ENCODE peak calls at places on chromosomes 3 and 15, in seven cellular contexts. K is CD8-positive, alpha-beta memory T cell; Q is fibroblast of lung; P is mesendoderm; J is colonic mucosa; O is psoas muscle; R is heart right ventricle. X is an unnamed sample.

GRCh38 chr3:142894493-142894892 is 5.6 kb upstream of the PCOLCE2 start:
- DNase-seq in K (no peak), Q (no peak), P (no peak), J (no peak), O (no peak), R (no peak), X (no peak)

GRCh38 chr3:72907131-72907697 is 19.4 kb downstream of the GXYLT2 start:
- DNase-seq in K (no peak), Q (peak; percentile 89), P (no peak), J (no peak), O (no peak), R (no peak), X (peak; percentile 32)

GRCh38 chr3:193545304-193545703 is 9.4 kb downstream of the ATP13A4 start:
- DNase-seq in K (no peak), Q (no peak), P (no peak), J (no peak), O (no peak), R (no peak), X (no peak)

GRCh38 chr3:25938566-25939325 is 148.9 kb downstream of the OXSM start:
- DNase-seq in K (no peak), Q (no peak), P (no peak), J (no peak), O (no peak), R (no peak), X (no peak)

GRCh38 chr3:186002884-186003472 is 65.2 kb upstream of the TRA2B start:
- DNase-seq in K (no peak), Q (peak; percentile 63), P (peak; percentile 64), J (no peak), O (no peak), R (no peak), X (no peak)

GRCh38 chr15:92425578-92426225 is 32.0 kb downstream of the ST8SIA2 start:
- DNase-seq in K (no peak), Q (no peak), P (peak; percentile 56), J (no peak), O (no peak), R (no peak), X (no peak)

GRCh38 chr3:18806633-18807032 is 341.7 kb upstream of the KCNH8 start:
- DNase-seq in K (no peak), Q (no peak), P (no peak), J (no peak), O (no peak), R (no peak), X (no peak)

GRCh38 chr3:196186661-196187573 is 24.3 kb downstream of the ZDHHC19 start:
- DNase-seq in K (no peak), Q (no peak), P (peak; percentile 73), J (no peak), O (no peak), R (no peak), X (no peak)

GRCh38 chr15:60591491-60592385 is 112.8 kb upstream of the ICE2 start:
- DNase-seq in K (no peak), Q (peak; percentile 19), P (peak; percentile 74), J (peak; percentile 36), O (peak; percentile 69), R (peak; percentile 60), X (peak; percentile 63)

GRCh38 chr3:33557829-33558228 is 117.6 kb upstream of the UBP1 start:
- DNase-seq in K (no peak), Q (no peak), P (peak; percentile 18), J (no peak), O (no peak), R (no peak), X (no peak)

GRCh38 chr15:25406846-25407245 is 32.0 kb downstream of the UBE3A start:
- DNase-seq in K (no peak), Q (no peak), P (no peak), J (no peak), O (no peak), R (no peak), X (no peak)

GRCh38 chr15:25397110-25397509 is 41.7 kb downstream of the UBE3A start:
- DNase-seq in K (no peak), Q (no peak), P (no peak), J (no peak), O (no peak), R (no peak), X (no peak)

GRCh38 chr15:25403771-25404170 is 35.1 kb downstream of the UBE3A start:
- DNase-seq in K (no peak), Q (no peak), P (no peak), J (no peak), O (no peak), R (no peak), X (no peak)

GRCh38 chr15:25402342-25402741 is 36.5 kb downstream of the UBE3A start:
- DNase-seq in K (no peak), Q (no peak), P (no peak), J (no peak), O (no peak), R (no peak), X (no peak)

GRCh38 chr15:25401511-25401910 is 37.3 kb downstream of the UBE3A start:
- DNase-seq in K (no peak), Q (no peak), P (no peak), J (no peak), O (no peak), R (no peak), X (no peak)
- H3K27ac ChIP-seq in K (no peak overlapping the region), Q (no peak overlapping the region), P (no peak overlapping the region), J (no peak overlapping the region), O (no peak overlapping the region), R (no peak overlapping the region), X (no peak overlapping the region)

GRCh38 chr3:197539651-197540051 is 16.1 kb downstream of the BDH1 start:
- DNase-seq in K (no peak), Q (no peak), P (no peak), J (peak; percentile 84), O (no peak), R (no peak), X (peak; percentile 63)

GRCh38 chr3:197542741-197543454 is 12.9 kb downstream of the BDH1 start:
- DNase-seq in K (no peak), Q (no peak), P (no peak), J (no peak), O (peak; percentile 51), R (peak; percentile 39), X (no peak)

GRCh38 chr3:197541756-197542539 is 13.8 kb downstream of the BDH1 start:
- DNase-seq in K (no peak), Q (peak; percentile 72), P (peak; percentile 85), J (no peak), O (peak; percentile 60), R (peak; percentile 48), X (peak; percentile 71)

GRCh38 chr3:197545111-197545510 is 10.7 kb downstream of the BDH1 start:
- DNase-seq in K (no peak), Q (no peak), P (no peak), J (no peak), O (no peak), R (no peak), X (no peak)

DNA sequence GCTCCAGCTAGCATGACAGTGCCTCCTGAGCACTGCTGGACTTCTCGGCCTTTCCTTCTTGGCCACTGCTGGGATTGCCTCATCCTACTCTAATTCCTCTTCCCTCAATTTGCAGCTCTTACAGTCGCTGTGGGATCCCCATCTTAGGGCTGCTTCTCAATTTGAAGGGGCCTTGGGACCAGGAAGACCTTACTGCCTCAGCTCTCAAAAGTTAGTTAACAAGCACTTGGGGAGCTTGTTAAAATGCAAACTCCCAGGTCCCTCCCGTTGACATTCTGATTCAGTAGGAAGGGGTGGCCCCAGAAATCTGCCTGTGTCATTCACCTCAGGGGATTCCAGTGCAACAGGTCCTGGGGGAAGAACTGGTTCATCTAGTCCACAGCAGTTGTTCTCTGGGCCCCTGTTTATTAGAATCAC is 14.8 kb downstream of the BDH1 start:
- DNase-seq in K (no peak), Q (no peak), P (peak; percentile 65), J (no peak), O (no peak), R (no peak), X (no peak)
- H3K4me3 ChIP-seq in K (no peak overlapping the region), Q (no peak overlapping the region), P (no peak overlapping the region), J (no peak overlapping the region), O (no peak overlapping the region), R (no peak overlapping the region), X (no peak overlapping the region)

GRCh38 chr15:83694538-83694937 is 40.6 kb downstream of the ADAMTSL3 start:
- DNase-seq in K (no peak), Q (no peak), P (peak; percentile 54), J (no peak), O (no peak), R (no peak), X (no peak)

GRCh38 chr15:83697716-83698115 is 43.8 kb downstream of the ADAMTSL3 start:
- DNase-seq in K (no peak), Q (no peak), P (no peak), J (no peak), O (no peak), R (no peak), X (no peak)

GRCh38 chr15:83694030-83694429 is 40.1 kb downstream of the ADAMTSL3 start:
- DNase-seq in K (no peak), Q (peak; percentile 44), P (peak; percentile 89), J (no peak), O (no peak), R (no peak), X (peak; percentile 20)

GRCh38 chr15:83695246-83695645 is 41.3 kb downstream of the ADAMTSL3 start:
- DNase-seq in K (no peak), Q (no peak), P (peak; percentile 44), J (no peak), O (no peak), R (no peak), X (no peak)

DNA sequence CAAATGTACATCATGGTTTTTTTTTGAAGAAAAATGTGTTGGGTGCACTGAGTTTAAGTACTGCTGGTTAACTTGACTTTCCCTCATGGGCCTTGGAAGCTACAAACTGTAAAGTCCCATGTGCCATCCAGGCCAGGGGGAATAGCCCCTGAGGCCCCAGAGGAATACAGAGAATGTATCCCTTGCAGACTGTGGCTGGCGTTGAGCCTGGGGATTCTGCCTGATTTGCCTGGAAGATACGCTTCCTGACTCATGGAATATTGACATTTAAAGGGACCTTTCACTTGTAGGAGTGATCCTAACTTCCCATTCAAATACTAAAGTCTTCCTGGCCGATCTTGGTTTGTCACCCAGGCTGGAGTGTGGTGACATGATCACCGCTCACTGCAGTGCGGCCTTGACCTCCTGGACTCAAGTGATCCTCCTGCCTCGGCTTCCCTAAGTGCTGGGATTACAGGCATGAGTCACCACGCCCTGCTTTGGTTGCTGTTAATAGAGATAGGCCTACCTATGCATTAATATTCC is 42.0 kb downstream of the ADAMTSL3 start:
- DNase-seq in K (no peak), Q (no peak), P (peak; percentile 30), J (no peak), O (no peak), R (no peak), X (no peak)
- H3K27ac ChIP-seq in K (no peak overlapping the region), Q (no peak overlapping the region), P (no peak overlapping the region), J (no peak overlapping the region), O (no peak overlapping the region), R (peak overlapping the region; percentile 45), X (no peak overlapping the region)

GRCh38 chr15:100919481-100920405 is 586 bp downstream of the LRRK1 start:
- DNase-seq in K (no peak), Q (peak; percentile 15), P (no peak), J (no peak), O (peak; percentile 36), R (peak; percentile 25), X (peak; percentile 29)

GRCh38 chr15:100920516-100921135 is 1.5 kb downstream of the LRRK1 start:
- DNase-seq in K (no peak), Q (no peak), P (no peak), J (no peak), O (no peak), R (no peak), X (no peak)

GRCh38 chr15:100914876-100915275 is 4.3 kb upstream of the LRRK1 start:
- DNase-seq in K (no peak), Q (peak; percentile 15), P (peak; percentile 73), J (no peak), O (no peak), R (no peak), X (no peak)

GRCh38 chr15:100918690-100919480 is at the start of gene LRRK1:
- DNase-seq in K (peak; percentile 2), Q (peak; percentile 38), P (peak; percentile 29), J (peak; percentile 49), O (peak; percentile 51), R (peak; percentile 49), X (peak; percentile 56)

GRCh38 chr15:100918034-100918689 is 995 bp upstream of the LRRK1 start:
- DNase-seq in K (peak; percentile 34), Q (peak; percentile 65), P (peak; percentile 92), J (peak; percentile 88), O (peak; percentile 82), R (peak; percentile 80), X (peak; percentile 89)
- H3K4me3 ChIP-seq in K (peak overlapping the region; percentile 61), Q (peak overlapping the region; percentile 82), P (peak overlapping the region; percentile 36), J (peak overlapping the region; percentile 65), O (peak overlapping the region; percentile 83), R (peak overlapping the region; percentile 58), X (peak overlapping the region; percentile 57)

X was measured in hepatocyte.